ENCODE peak calls at places on chromosome 22, in eight cellular contexts. G is tibial artery; N is PC-3; Q is adrenal gland; D is right atrium auricular region; U is naive thymus-derived CD4-positive, alpha-beta T cell; A is A549; I is CD8-positive, alpha-beta memory T cell. O is an unnamed sample.

GRCh38 chr22:41271787-41272186 is 14.2 kb downstream of the RANGAP1 start:
- DNase-seq in D (no peak), N (no peak), A (no peak), Q (no peak), U (no peak), I (no peak), G (no peak), O (no peak)

GRCh38 chr22:30054764-30055069 is 25.5 kb upstream of the HORMAD2 start:
- DNase-seq in U (no peak), G (no peak), Q (no peak), N (no peak), A (no peak), I (no peak), D (no peak), O (no peak)

GRCh38 chr22:20953668-20954500 is 13.2 kb upstream of the AIFM3 start:
- DNase-seq in D (peak; percentile 65), G (no peak), N (no peak), I (no peak), U (no peak), A (no peak), Q (no peak), O (no peak)

GRCh38 chr22:29314537-29315285 is 786 bp downstream of the RASL10A start:
- DNase-seq in N (peak; percentile 22), Q (no peak), D (no peak), A (no peak), I (no peak), U (no peak), G (peak; percentile 64), O (no peak)

GRCh38 chr22:49450521-49450920 is 377.2 kb downstream of the BRD1 start:
- DNase-seq in U (no peak), G (no peak), I (no peak), Q (no peak), D (no peak), N (no peak), A (no peak), O (no peak)

GRCh38 chr22:49369726-49370717 is 457.7 kb downstream of the BRD1 start:
- DNase-seq in N (no peak), A (no peak), Q (no peak), I (no peak), D (peak; percentile 43), U (no peak), G (peak; percentile 50), O (peak; percentile 90)

GRCh38 chr22:30891781-30892180 is 76.8 kb downstream of the MORC2 start:
- DNase-seq in U (no peak), A (no peak), G (peak; percentile 50), Q (no peak), N (no peak), D (no peak), I (no peak), O (no peak)

GRCh38 chr22:23058063-23058462 is 12.3 kb upstream of the GNAZ start:
- DNase-seq in A (no peak), D (peak; percentile 32), G (no peak), N (no peak), I (no peak), U (no peak), Q (no peak), O (no peak)

GRCh38 chr22:25919452-25919851 is 177.5 kb downstream of the MYO18B start:
- DNase-seq in N (no peak), I (no peak), G (no peak), D (no peak), U (no peak), Q (no peak), A (no peak), O (no peak)

GRCh38 chr22:26923498-26923897 is 266.1 kb downstream of the MIAT start:
- DNase-seq in N (no peak), A (no peak), U (no peak), D (no peak), Q (no peak), I (no peak), G (no peak), O (no peak)

GRCh38 chr22:44329179-44329796 is 16.5 kb upstream of the SHISAL1 start:
- DNase-seq in I (no peak), N (peak; percentile 61), G (no peak), Q (no peak), A (no peak), U (no peak), D (no peak), O (no peak)

GRCh38 chr22:17257091-17257490 is 37.9 kb upstream of the ADA2 start:
- DNase-seq in N (no peak), Q (no peak), I (no peak), G (no peak), A (no peak), U (no peak), D (no peak), O (no peak)

GRCh38 chr22:48333816-48334735 is 1493.6 kb downstream of the BRD1 start:
- DNase-seq in D (no peak), G (no peak), Q (no peak), N (no peak), I (no peak), U (no peak), A (no peak), O (no peak)

GRCh38 chr22:23519442-23520177 is 60.5 kb downstream of the IGLL1 start:
- DNase-seq in N (no peak), U (no peak), I (no peak), Q (no peak), A (no peak), G (no peak), D (no peak), O (no peak)

GRCh38 chr22:45237065-45237990 is 3.4 kb downstream of the KIAA0930 start:
- DNase-seq in I (no peak), G (no peak), A (no peak), D (no peak), U (no peak), Q (no peak), N (no peak), O (no peak)

GRCh38 chr22:33909075-33909458 is 11.2 kb downstream of the LARGE1 start:
- DNase-seq in D (no peak), Q (peak; percentile 64), I (no peak), U (no peak), G (peak; percentile 71), N (no peak), A (no peak), O (no peak)

GRCh38 chr22:31820655-31821054 is 66.8 kb downstream of the DEPDC5 start:
- DNase-seq in N (no peak), U (no peak), I (no peak), D (no peak), Q (no peak), A (no peak), G (no peak), O (no peak)

GRCh38 chr22:27993774-27994350 is 74.8 kb upstream of the PITPNB start:
- DNase-seq in U (no peak), A (no peak), G (peak; percentile 35), N (no peak), D (no peak), Q (peak; percentile 10), I (no peak), O (no peak)

GRCh38 chr22:38981005-38981658 is 1.0 kb upstream of the APOBEC3B start:
- DNase-seq in G (no peak), N (peak; percentile 45), I (no peak), Q (peak; percentile 60), D (no peak), A (no peak), U (peak; percentile 19), O (no peak)

GRCh38 chr22:10961043-10961860 is 4566.7 kb upstream of the OR11H1 start:
- DNase-seq in I (no peak), Q (no peak), U (no peak), D (no peak), A (no peak), N (no peak), G (no peak), O (no peak)
- H3K9me3 ChIP-seq in I (no peaks in the 10 kb centered on the region), Q (no peaks in the 10 kb centered on the region), U (no peaks in the 10 kb centered on the region), D (peaks cover 18% of the 10 kb centered on the region), A (peaks cover 3% of the 10 kb centered on the region), N (peaks cover 2% of the 10 kb centered on the region), G (peaks cover 19% of the 10 kb centered on the region), O (peaks cover 10% of the 10 kb centered on the region)

DNA sequence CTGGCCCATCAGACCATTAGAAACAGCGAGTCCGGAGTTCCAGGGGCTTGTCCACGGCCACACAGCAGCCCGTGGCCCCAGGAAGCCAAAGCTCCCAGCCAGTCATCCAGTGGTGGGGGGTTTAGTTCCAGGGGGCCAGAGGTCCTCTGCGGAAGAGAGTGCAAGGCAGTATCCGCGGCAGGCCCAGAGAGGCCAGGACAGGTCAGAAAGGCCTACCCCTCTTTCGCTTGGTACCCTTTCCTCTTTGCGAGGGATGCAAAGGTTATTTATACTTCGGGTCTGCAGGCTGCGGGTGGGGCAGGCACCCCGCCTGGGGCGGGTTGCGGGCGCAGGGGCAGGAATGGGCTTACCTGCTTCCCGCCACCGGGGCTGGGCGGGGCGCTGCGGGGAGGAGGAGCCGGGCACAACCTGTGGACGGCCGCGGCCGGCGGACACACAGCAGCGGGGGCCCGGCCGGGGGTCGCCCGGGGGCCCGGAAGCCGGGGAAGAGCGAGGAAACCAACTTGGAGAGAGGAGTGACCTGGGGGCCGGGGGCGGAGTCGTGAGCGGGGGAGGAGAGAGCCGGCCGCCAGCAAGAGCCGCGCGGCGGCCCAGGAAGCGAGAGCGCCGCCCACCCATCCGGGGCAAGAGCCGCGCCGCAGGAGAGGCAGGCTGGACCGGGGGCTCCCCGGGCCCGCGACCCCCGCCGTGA is at the start of gene SH3BP1:
- DNase-seq in I (peak; percentile 60), D (no peak), A (no peak), Q (no peak), G (peak; percentile 70), U (peak; percentile 46), N (peak; percentile 46), O (no peak)
- H3K27ac ChIP-seq in I (peak within 1 kb of the TSS; percentile 72), D (peak within 1 kb of the TSS; percentile 23), A (peak within 1 kb of the TSS; percentile 93), Q (peak within 1 kb of the TSS; percentile 86), G (no peak within 1 kb of the TSS), U (peak within 1 kb of the TSS; percentile 81), N (no peak within 1 kb of the TSS), O (peak within 1 kb of the TSS; percentile 80)

DNA sequence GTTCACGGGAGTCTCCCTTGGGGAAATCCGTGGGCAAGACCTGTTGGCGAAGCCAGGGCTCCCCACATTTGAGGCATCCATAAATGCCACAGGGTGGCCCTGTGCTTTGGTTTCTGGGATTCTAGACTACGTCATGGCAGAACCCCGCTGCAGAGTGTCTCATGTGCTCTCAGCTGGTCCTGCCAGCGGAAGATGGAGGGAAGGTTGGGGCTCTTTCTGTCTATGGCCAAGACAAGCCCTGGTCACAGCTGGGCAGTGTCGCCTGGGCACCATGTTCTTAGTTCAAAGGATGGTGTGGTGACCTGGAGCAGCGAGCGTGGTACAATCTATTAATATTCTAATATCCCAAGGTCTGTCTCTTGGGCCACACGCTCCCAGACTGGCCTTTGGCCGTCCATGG is 511.7 kb downstream of the TBC1D22A start:
- DNase-seq in N (no peak), Q (no peak), U (no peak), D (no peak), G (no peak), A (no peak), I (no peak), O (no peak)
- H3K9me3 ChIP-seq in N (no peaks in the 10 kb centered on the region), Q (no peaks in the 10 kb centered on the region), U (no peaks in the 10 kb centered on the region), D (peaks cover 6% of the 10 kb centered on the region), G (peaks cover 9% of the 10 kb centered on the region), A (no peaks in the 10 kb centered on the region), I (no peaks in the 10 kb centered on the region), O (no peaks in the 10 kb centered on the region)

DNA sequence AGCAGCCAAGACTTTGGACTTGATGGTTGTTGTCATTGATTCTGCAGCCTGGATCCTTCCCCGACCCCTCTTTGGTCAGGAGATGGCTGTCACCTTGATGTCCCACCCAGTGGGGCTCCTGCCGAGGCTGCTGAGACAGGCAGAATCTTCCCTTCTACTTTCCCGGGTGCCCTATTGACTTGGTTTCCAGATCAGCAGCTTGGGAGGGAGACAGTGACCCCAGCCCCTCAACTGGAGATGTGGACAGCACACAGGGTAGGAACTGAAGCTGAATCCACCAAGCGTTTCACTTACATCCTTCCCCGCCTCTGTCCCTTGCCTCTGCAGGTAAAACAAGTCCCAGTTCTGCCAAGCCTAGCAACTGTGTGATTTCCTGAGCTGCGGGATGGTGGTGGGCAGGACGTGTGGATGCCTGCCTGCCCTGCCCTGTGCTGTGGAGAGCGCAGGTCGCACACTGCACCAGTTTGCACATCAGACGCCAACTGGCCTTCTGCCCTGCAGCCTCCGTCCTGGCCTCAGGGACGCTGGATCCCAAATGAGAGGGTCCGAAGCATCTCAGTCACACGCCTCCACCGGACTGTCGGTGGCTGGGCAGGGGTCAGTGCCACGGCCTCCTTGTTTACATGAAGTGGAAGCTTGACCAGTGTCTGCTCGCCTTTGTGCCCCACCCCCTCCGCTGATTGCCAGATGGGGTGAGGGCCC is 34.6 kb downstream of the FAM83F start:
- DNase-seq in A (no peak), D (no peak), G (peak; percentile 47), I (no peak), U (no peak), Q (no peak), N (no peak), O (no peak)
- H3K27ac ChIP-seq in A (no peak overlapping the region), D (no peak overlapping the region), G (no peak overlapping the region), I (no peak overlapping the region), U (no peak overlapping the region), Q (no peak overlapping the region), N (no peak overlapping the region), O (no peak overlapping the region)